ENCODE peak calls at places on chromosomes 13 and 19, in seven cellular contexts. V, K, D, G, C, X and O are unnamed samples.
A peak's percentile ranks its signal among the peaks of the same experiment; 100 is the strongest.

GRCh38 chr19:13181747-13182388 is 31.7 kb downstream of the IER2 start:
- DNase-seq in K (peak; percentile 51), C (peak; percentile 64), G (peak; percentile 60), D (peak; percentile 39), V (no peak), X (peak; percentile 67), O (peak; percentile 57)

GRCh38 chr13:43261018-43261417 is 237.6 kb downstream of the DNAJC15 start:
- DNase-seq in K (no peak), G (no peak), X (no peak), V (no peak), C (peak; percentile 90), D (no peak), O (peak; percentile 7)

GRCh38 chr19:6263306-6264076 is 16.3 kb downstream of the MLLT1 start:
- DNase-seq in C (peak; percentile 38), X (peak; percentile 53), D (no peak), G (no peak), K (no peak), V (no peak), O (no peak)

GRCh38 chr13:113448885-113449692 is 4.2 kb downstream of the ADPRHL1 start:
- DNase-seq in G (no peak), K (no peak), C (no peak), V (peak; percentile 91), D (peak; percentile 80), X (peak; percentile 67), O (peak; percentile 97)

GRCh38 chr13:48278806-48279205 is 24.7 kb upstream of the RB1 start:
- DNase-seq in G (no peak), V (no peak), X (no peak), D (no peak), K (peak; percentile 68), C (no peak), O (peak; percentile 45)

GRCh38 chr13:66489586-66489985 is 740.5 kb downstream of the PCDH9 start:
- DNase-seq in C (peak; percentile 54), V (no peak), X (no peak), G (no peak), D (no peak), K (no peak), O (no peak)

GRCh38 chr19:53196777-53197396 is 3.7 kb upstream of the ZNF665 start:
- DNase-seq in D (peak; percentile 99), X (peak; percentile 98), V (peak; percentile 50), G (peak; percentile 99), C (peak; percentile 86), K (peak; percentile 90), O (peak; percentile 87)

GRCh38 chr19:7368456-7368855 is 19.7 kb downstream of the ARHGEF18 start:
- DNase-seq in V (no peak), X (peak; percentile 7), C (no peak), K (no peak), D (peak; percentile 58), G (no peak), O (no peak)

GRCh38 chr13:114044486-114044885 is 70.6 kb upstream of the C13orf46 start:
- DNase-seq in X (peak; percentile 76), C (peak; percentile 40), V (no peak), D (no peak), K (no peak), G (no peak), O (peak; percentile 11)

GRCh38 chr13:80551650-80552497 is 210.9 kb upstream of the SPRY2 start:
- DNase-seq in K (peak; percentile 88), V (no peak), D (no peak), X (no peak), C (no peak), G (no peak), O (peak; percentile 79)

GRCh38 chr19:10670876-10671804 is 17.0 kb downstream of the ILF3 start:
- DNase-seq in G (no peak), K (no peak), V (no peak), X (no peak), D (no peak), C (no peak), O (no peak)

GRCh38 chr19:57720878-57721277 is 6.5 kb downstream of the ZNF671 start:
- DNase-seq in K (no peak), G (no peak), V (no peak), D (no peak), X (no peak), C (no peak), O (no peak)

GRCh38 chr19:57719901-57720519 is 7.4 kb downstream of the ZNF671 start:
- DNase-seq in V (no peak), K (no peak), G (no peak), D (no peak), C (no peak), X (no peak), O (no peak)

DNA sequence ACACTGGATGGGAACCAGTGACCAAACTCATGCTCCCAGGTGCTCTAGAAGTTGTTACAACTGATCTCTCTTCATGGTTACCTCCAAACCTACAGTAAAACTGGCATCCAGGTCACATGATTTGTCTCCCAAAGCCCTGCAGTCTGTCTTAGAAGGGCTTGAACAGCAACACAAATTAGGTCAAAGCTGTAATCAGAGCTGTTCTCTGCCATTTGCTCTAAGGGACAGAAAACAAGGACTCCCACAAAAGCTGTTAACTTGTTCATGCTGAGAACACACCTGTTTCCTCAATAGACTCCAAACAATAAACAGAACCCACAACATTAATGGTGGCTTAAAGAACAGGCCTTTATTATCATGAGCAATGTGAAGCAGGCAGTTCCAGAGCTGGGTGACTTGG is 8.0 kb downstream of the ZNF671 start:
- DNase-seq in K (no peak), C (no peak), G (no peak), D (no peak), X (no peak), V (no peak), O (no peak)
- H3K9me3 ChIP-seq in K (peaks cover 26% of the 10 kb centered on the region), C (peaks cover 56% of the 10 kb centered on the region), G (peaks cover 4% of the 10 kb centered on the region), D (peaks cover 8% of the 10 kb centered on the region), X (peaks cover 26% of the 10 kb centered on the region), V (no peaks in the 10 kb centered on the region), O (peaks cover 51% of the 10 kb centered on the region)

DNA sequence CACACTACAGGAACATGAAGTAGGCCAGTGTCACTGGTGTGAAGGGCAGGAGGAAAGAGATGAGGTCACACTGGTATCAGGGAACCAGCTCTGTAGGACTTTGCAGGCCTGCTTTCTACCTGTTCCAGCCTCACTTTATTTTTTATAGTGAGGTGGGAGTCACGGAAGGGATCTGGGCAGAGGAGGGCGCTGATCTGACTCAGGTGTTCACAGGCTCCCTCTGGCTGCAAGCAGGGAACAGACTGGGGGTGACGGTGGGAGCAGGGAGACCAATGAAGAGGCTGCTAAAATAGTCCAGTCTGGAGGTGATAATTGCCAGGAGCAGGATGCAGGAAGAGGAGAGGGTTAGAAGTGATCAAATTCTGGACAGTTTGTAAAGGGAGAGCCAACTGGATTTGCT is 2.8 kb downstream of the THAP8 start:
- DNase-seq in K (no peak), V (peak; percentile 56), D (no peak), C (no peak), G (no peak), X (no peak), O (no peak)
- TF ChIP-seq CTCF in K (no peak), V (peak; percentile 75), D (no peak), C (peak; percentile 23), G (no peak), X (no peak), O (peak; percentile 26)

GRCh38 chr19:3098141-3098514 is 4.0 kb downstream of the GNA11 start:
- DNase-seq in X (peak; percentile 80), G (no peak), D (no peak), V (no peak), K (peak; percentile 47), C (no peak), O (no peak)

GRCh38 chr19:3100747-3101730 is 6.9 kb downstream of the GNA11 start:
- DNase-seq in K (no peak), C (no peak), D (no peak), V (no peak), G (no peak), X (no peak), O (no peak)

GRCh38 chr19:3098515-3099346 is 4.6 kb downstream of the GNA11 start:
- DNase-seq in K (peak; percentile 45), C (peak; percentile 23), D (no peak), X (peak; percentile 87), V (no peak), G (no peak), O (no peak)

GRCh38 chr19:3100331-3100730 is 6.2 kb downstream of the GNA11 start:
- DNase-seq in G (no peak), X (no peak), D (no peak), K (no peak), V (no peak), C (no peak), O (no peak)

GRCh38 chr19:3099347-3100145 is 5.4 kb downstream of the GNA11 start:
- DNase-seq in V (no peak), K (no peak), D (peak; percentile 15), X (no peak), G (no peak), C (no peak), O (no peak)
- H3K4me1 ChIP-seq in V (peaks cover 48% of the 10 kb centered on the region), K (peaks cover 36% of the 10 kb centered on the region), D (peaks cover 47% of the 10 kb centered on the region), X (peaks cover 74% of the 10 kb centered on the region), G (peaks cover 28% of the 10 kb centered on the region), C (peaks cover 22% of the 10 kb centered on the region), O (peaks cover 16% of the 10 kb centered on the region)

GRCh38 chr19:14957464-14957863 is 16.2 kb downstream of the OR7C2 start:
- DNase-seq in G (no peak), C (no peak), V (no peak), K (no peak), D (no peak), X (no peak), O (no peak)

GRCh38 chr19:14959263-14959662 is 18.0 kb downstream of the OR7C2 start:
- DNase-seq in K (no peak), D (no peak), V (no peak), C (no peak), G (no peak), X (no peak), O (no peak)

GRCh38 chr19:14961956-14962685 is 17.5 kb downstream of the SLC1A6 start:
- DNase-seq in X (no peak), D (no peak), C (no peak), G (no peak), V (no peak), K (no peak), O (no peak)
- H3K9me3 ChIP-seq in X (peaks cover 25% of the 10 kb centered on the region), D (no peaks in the 10 kb centered on the region), C (peaks cover 16% of the 10 kb centered on the region), G (no peaks in the 10 kb centered on the region), V (peaks cover 14% of the 10 kb centered on the region), K (peaks cover 5% of the 10 kb centered on the region), O (no peaks in the 10 kb centered on the region)

GRCh38 chr19:41308450-41309224 is 1.3 kb upstream of the CCDC97 start:
- DNase-seq in G (peak; percentile 85), C (peak; percentile 86), V (peak; percentile 76), D (peak; percentile 96), K (peak; percentile 94), X (peak; percentile 97), O (peak; percentile 93)
- TF ChIP-seq CTCF in G (peak; percentile 95), C (peak; percentile 97), V (peak; percentile 94), D (peak; percentile 95), K (peak; percentile 98), X (peak; percentile 99), O (peak; percentile 98)

DNA sequence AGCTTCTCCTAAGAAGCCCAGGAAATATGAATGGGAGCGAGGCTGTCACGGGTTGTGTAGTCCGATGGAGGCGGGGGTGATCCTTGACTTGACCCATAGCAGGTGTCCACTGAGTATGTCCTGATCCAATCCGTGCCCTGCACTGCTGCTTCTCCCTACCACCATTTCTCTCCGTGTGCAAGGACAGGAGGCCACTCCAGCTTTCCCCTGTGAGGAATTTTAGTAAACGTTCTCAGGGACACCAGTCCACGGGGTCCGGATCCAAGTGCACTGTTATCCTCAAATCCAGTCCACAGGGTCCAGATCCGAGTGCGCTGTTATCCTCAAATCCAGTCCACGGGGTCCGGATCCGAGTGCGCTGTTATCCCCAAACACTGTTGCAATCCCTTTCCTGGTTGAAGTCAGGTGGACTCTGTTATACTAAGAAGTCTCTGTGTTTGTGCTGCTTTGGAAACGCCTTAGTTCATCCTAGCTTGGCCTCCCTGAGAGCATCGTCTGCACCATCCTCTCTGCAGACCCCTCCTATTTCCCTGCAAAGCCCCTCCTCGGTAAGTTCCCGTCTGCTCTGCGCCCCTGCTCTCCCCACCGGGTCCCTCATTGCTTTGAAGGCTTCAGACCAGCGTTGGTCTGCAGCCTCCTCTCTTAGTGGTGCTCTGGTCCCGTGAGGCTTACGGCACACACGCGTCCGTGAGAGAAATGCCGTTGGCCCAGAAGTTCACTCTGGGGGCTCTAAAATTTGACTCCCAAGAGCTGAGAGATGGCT is 303.5 kb downstream of the TEX29 start:
- DNase-seq in D (no peak), V (no peak), X (no peak), K (no peak), C (no peak), G (no peak), O (no peak)
- H3K4me1 ChIP-seq in D (no peaks in the 10 kb centered on the region), V (no peaks in the 10 kb centered on the region), X (no peaks in the 10 kb centered on the region), K (no peaks in the 10 kb centered on the region), C (no peaks in the 10 kb centered on the region), G (no peaks in the 10 kb centered on the region), O (no peaks in the 10 kb centered on the region)